ENCODE peak calls at places on chromosome 20, in eight cellular contexts. F is A549; S is AG04450; G is HFFc6; I is Calu3; K is CD4-positive, alpha-beta T cell; V is thoracic aorta; B is HFF-Myc. W is an unnamed sample.

GRCh38 chr20:35311409-35311808 is 19.2 kb upstream of the FAM83C start:
- DNase-seq in G (peak; percentile 15), S (no peak), F (no peak), I (peak; percentile 81), B (no peak), K (no peak), V (no peak), W (no peak)

GRCh38 chr20:10893331-10893730 is 219.5 kb upstream of the JAG1 start:
- DNase-seq in G (no peak), S (no peak), B (no peak), I (no peak), K (no peak), F (no peak), V (no peak), W (no peak)

GRCh38 chr20:208937-209566 is 18.0 kb upstream of the DEFB129 start:
- DNase-seq in S (peak; percentile 45), B (peak; percentile 35), K (no peak), G (peak; percentile 79), I (peak; percentile 1), V (no peak), F (peak; percentile 40), W (peak; percentile 6)

GRCh38 chr20:39042279-39043150 is 80.4 kb downstream of the DHX35 start:
- DNase-seq in G (peak; percentile 76), F (no peak), I (no peak), V (no peak), S (no peak), K (no peak), B (no peak), W (no peak)

GRCh38 chr20:64049060-64049886 is at the start of gene SOX18:
- DNase-seq in I (peak; percentile 52), K (no peak), V (no peak), B (no peak), S (no peak), G (no peak), F (no peak), W (peak; percentile 73)

GRCh38 chr20:8800089-8800488 is 268.8 kb upstream of the PLCB4 start:
- DNase-seq in I (no peak), B (no peak), K (no peak), V (no peak), S (no peak), G (no peak), F (no peak), W (no peak)

GRCh38 chr20:56360133-56360898 is 1.5 kb downstream of the FAM210B start:
- DNase-seq in V (no peak), I (no peak), S (no peak), K (no peak), F (no peak), G (no peak), B (no peak), W (no peak)

GRCh38 chr20:41733151-41733550 is 115.0 kb upstream of the CHD6 start:
- DNase-seq in F (no peak), S (no peak), G (no peak), I (no peak), V (no peak), B (no peak), K (no peak), W (no peak)

GRCh38 chr20:52172392-52173047 is 19.1 kb downstream of the ZFP64 start:
- DNase-seq in V (no peak), S (no peak), B (no peak), K (no peak), F (no peak), G (no peak), I (no peak), W (no peak)

GRCh38 chr20:64212750-64213149 is 42.8 kb upstream of the PCMTD2 start:
- DNase-seq in F (no peak), V (no peak), S (no peak), K (no peak), I (no peak), B (no peak), G (peak; percentile 40), W (no peak)

GRCh38 chr20:15220778-15221565 is 883.6 kb upstream of the FLRT3 start:
- DNase-seq in I (no peak), B (no peak), V (no peak), S (no peak), K (no peak), G (no peak), F (no peak), W (no peak)

GRCh38 chr20:57108742-57109141 is 157.7 kb downstream of the BMP7 start:
- DNase-seq in I (no peak), K (no peak), B (no peak), S (no peak), F (no peak), G (no peak), V (no peak), W (no peak)

GRCh38 chr20:44089987-44090674 is 96.9 kb downstream of the JPH2 start:
- DNase-seq in I (peak; percentile 28), F (peak; percentile 36), G (peak; percentile 70), V (no peak), B (peak; percentile 44), K (no peak), S (no peak), W (no peak)

GRCh38 chr20:34952676-34953075 is 2.9 kb downstream of the GSS start:
- DNase-seq in B (no peak), G (no peak), S (no peak), F (no peak), V (no peak), K (no peak), I (no peak), W (no peak)

GRCh38 chr20:32454164-32455145 is 96.3 kb downstream of the ASXL1 start:
- DNase-seq in G (no peak), F (no peak), B (no peak), K (no peak), V (no peak), S (no peak), I (no peak), W (no peak)
- TF ChIP-seq CTCF in G (no peak), F (no peak), B (no peak), K (no peak), V (no peak), S (no peak), I (no peak), W (no peak)

GRCh38 chr20:13681248-13682125 is 42.8 kb upstream of the TASP1 start:
- DNase-seq in B (no peak), K (no peak), S (no peak), I (peak; percentile 43), G (no peak), F (peak; percentile 63), V (no peak), W (no peak)
- TF ChIP-seq CTCF in B (no peak), K (no peak), S (no peak), I (no peak), G (no peak), F (no peak), V (no peak), W (no peak)

GRCh38 chr20:37096415-37097039 is 730 bp upstream of the RBL1 start:
- DNase-seq in S (no peak), G (no peak), V (no peak), F (no peak), K (no peak), I (no peak), B (no peak), W (no peak)

GRCh38 chr20:37095108-37095608 is 639 bp downstream of the RBL1 start:
- DNase-seq in K (peak; percentile 52), I (peak; percentile 27), F (no peak), G (no peak), B (no peak), V (no peak), S (no peak), W (no peak)

GRCh38 chr20:37090357-37090871 is 5.4 kb downstream of the RBL1 start:
- DNase-seq in G (no peak), V (no peak), K (no peak), F (no peak), S (no peak), B (no peak), I (no peak), W (no peak)

DNA sequence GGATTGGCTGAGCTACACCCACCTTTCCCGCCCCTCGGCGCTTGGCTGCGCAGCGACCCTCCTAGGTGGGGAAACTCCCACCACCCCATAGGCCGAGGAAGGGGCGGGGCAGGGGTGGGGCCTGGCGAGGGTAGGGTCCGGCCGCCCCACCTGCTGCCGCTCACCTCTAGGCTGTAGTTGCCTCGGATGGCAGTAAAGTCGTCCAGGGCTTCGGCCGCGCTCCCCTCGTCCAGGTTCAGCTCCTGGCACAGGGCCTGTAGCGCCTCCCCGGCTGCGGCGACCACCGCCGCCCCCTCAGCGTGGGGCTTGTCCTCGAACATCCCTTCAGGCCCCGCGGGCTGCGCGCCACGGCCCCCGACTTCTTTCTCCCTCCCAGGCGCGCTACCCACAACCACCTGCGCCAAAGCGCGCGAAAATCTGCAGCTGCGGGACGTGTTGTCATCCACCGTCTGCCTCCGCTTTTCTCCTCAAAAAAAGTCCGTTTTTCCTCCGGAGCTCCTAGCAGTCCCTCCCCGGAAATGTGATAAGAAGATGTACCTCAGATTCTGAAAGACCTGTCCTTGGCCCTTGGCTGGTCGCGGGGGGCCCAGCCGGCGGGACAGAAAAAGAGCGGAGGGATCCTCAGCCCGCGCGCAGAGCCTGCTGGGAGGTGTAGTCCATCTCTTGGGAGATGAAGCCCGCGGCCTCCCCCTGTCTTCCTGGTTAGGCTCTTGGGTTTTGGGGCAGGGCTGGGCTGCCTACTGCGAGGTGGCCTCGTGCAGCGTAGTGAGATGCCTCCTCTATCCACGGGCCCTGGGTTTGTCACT is at the start of gene RBL1:
- DNase-seq in F (peak; percentile 87), B (peak; percentile 31), I (peak; percentile 91), K (peak; percentile 77), G (peak; percentile 71), S (peak; percentile 50), V (peak; percentile 25), W (peak; percentile 67)
- TF ChIP-seq CTCF in F (no peak), B (peak; percentile 44), I (peak; percentile 12), K (peak; percentile 16), G (peak; percentile 46), S (peak; percentile 49), V (no peak), W (no peak)

GRCh38 chr20:20224806-20225205 is 143.1 kb upstream of the INSM1 start:
- DNase-seq in K (no peak), S (no peak), B (no peak), V (no peak), I (no peak), F (no peak), G (no peak), W (no peak)

GRCh38 chr20:20225325-20225724 is 142.6 kb upstream of the INSM1 start:
- DNase-seq in S (no peak), I (no peak), F (no peak), K (no peak), V (no peak), G (no peak), B (no peak), W (no peak)

GRCh38 chr20:20228351-20228750 is 139.6 kb upstream of the INSM1 start:
- DNase-seq in I (no peak), K (no peak), B (no peak), F (no peak), G (no peak), S (no peak), V (no peak), W (no peak)

GRCh38 chr20:20226554-20226953 is 141.3 kb upstream of the INSM1 start:
- DNase-seq in B (no peak), G (no peak), I (no peak), F (no peak), V (no peak), K (no peak), S (no peak), W (no peak)

DNA sequence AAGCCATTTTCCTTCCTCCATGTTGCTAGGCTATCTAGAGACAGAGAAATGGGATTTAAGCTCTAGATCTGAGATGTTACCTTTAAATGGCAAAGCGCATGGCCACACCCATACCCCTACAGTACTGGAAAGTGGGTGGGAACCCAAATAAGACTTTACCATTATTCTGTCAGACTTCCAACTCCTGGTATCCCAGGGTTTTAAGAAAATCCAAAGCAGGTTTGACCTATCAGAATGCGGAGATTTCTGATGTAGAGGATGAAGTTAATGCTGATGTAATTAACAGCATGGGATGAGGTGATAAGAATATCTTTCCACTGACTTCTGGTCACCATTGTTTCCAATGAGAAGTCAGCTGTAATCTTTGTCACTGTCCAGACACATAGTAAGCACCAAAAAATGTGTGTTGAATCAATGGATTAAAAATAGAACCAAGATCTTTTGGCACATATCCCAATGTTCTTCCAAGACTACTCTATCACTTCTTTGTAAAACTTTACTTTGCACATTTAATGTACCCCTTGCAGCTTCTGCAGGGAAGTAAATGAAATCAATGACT is 140.8 kb upstream of the INSM1 start:
- DNase-seq in F (no peak), S (no peak), V (no peak), K (no peak), B (no peak), I (no peak), G (no peak), W (no peak)
- TF ChIP-seq CTCF in F (no peak), S (no peak), V (no peak), K (no peak), B (no peak), I (no peak), G (no peak), W (no peak)

W was measured in endothelial cell.